ENCODE peak calls at places on chromosomes 11 and 22, in ten cellular contexts. D is non-pigmented ciliary epithelial cell; I is glutamatergic neuron; U is amniotic stem cell; V is GM12892; K is bronchial epithelial cell; H is NCI-H1092; P is ELR; J is effector CD8-positive, alpha-beta T cell; B is ELF-1. C is an unnamed sample.
A peak's percentile ranks its signal among the peaks of the same experiment; 100 is the strongest.

GRCh38 chr11:6608726-6609501 is 3.1 kb downstream of the TAF10 start:
- DNase-seq in K (no peak), U (no peak), H (no peak), P (no peak), B (no peak), J (no peak), V (no peak), D (no peak), I (no peak), C (no peak)

GRCh38 chr11:555500-556174 is 4.9 kb downstream of the LMNTD2 start:
- DNase-seq in V (no peak), U (no peak), H (no peak), K (no peak), B (no peak), D (no peak), P (no peak), J (no peak), I (peak; percentile 52), C (no peak)

GRCh38 chr11:57641426-57641825 is 8.3 kb downstream of the YPEL4 start:
- DNase-seq in I (no peak), B (peak; percentile 55), D (no peak), K (peak; percentile 60), H (no peak), V (no peak), P (peak; percentile 71), U (no peak), J (no peak), C (no peak)

GRCh38 chr22:49229483-49230193 is 598.0 kb downstream of the BRD1 start:
- DNase-seq in B (no peak), H (no peak), P (no peak), D (no peak), J (no peak), U (no peak), I (no peak), V (no peak), K (no peak), C (no peak)

GRCh38 chr11:17991799-17992433 is 20.9 kb downstream of the SERGEF start:
- DNase-seq in I (peak; percentile 48), K (peak; percentile 57), B (no peak), P (peak; percentile 71), J (no peak), H (peak; percentile 38), D (no peak), V (peak; percentile 27), U (no peak), C (no peak)

GRCh38 chr22:25624486-25624885 is 60.0 kb downstream of the GRK3 start:
- DNase-seq in D (no peak), B (no peak), U (no peak), P (no peak), K (no peak), H (no peak), I (no peak), J (no peak), V (no peak), C (no peak)

GRCh38 chr11:1549355-1550330 is 22.4 kb downstream of the DUSP8 start:
- DNase-seq in K (no peak), V (no peak), B (no peak), P (no peak), J (no peak), I (peak; percentile 23), H (no peak), U (no peak), D (no peak), C (no peak)

GRCh38 chr22:46866591-46866990 is 104.1 kb downstream of the TBC1D22A start:
- DNase-seq in K (peak; percentile 80), B (peak; percentile 30), U (peak; percentile 51), H (no peak), P (peak; percentile 92), J (no peak), V (no peak), I (no peak), D (peak; percentile 83), C (no peak)

GRCh38 chr22:42996646-42997365 is 18.1 kb downstream of the PACSIN2 start:
- DNase-seq in K (no peak), B (no peak), V (no peak), I (no peak), P (no peak), H (no peak), U (no peak), J (no peak), D (no peak), C (no peak)

GRCh38 chr22:24225044-24225601 is 19.8 kb downstream of the GGT5 start:
- DNase-seq in B (no peak), U (no peak), K (no peak), J (no peak), H (no peak), I (no peak), P (no peak), D (no peak), V (no peak), C (no peak)

GRCh38 chr22:45889539-45890350 is 87.2 kb downstream of the WNT7B start:
- DNase-seq in J (no peak), I (peak; percentile 13), B (peak; percentile 47), P (no peak), V (no peak), K (no peak), U (no peak), D (no peak), H (no peak), C (peak; percentile 50)

GRCh38 chr11:35927730-35928129 is 16.1 kb upstream of the LDLRAD3 start:
- DNase-seq in K (peak; percentile 97), H (no peak), B (no peak), P (peak; percentile 22), J (no peak), D (no peak), I (no peak), V (no peak), U (no peak), C (peak; percentile 77)

GRCh38 chr11:27857588-27857987 is 157.3 kb upstream of the BDNF start:
- DNase-seq in K (no peak), I (no peak), V (no peak), D (no peak), U (no peak), P (no peak), J (no peak), H (no peak), B (no peak), C (no peak)

GRCh38 chr11:1574256-1575242 is 2.5 kb upstream of the DUSP8 start:
- DNase-seq in H (no peak), P (peak; percentile 51), B (peak; percentile 70), V (peak; percentile 71), U (no peak), K (no peak), D (no peak), I (peak; percentile 81), J (peak; percentile 29), C (peak; percentile 91)

GRCh38 chr11:14336507-14337503 is 22.2 kb downstream of the RRAS2 start:
- DNase-seq in K (peak; percentile 100), I (no peak), B (no peak), V (no peak), D (peak; percentile 93), P (peak; percentile 98), H (no peak), J (no peak), U (peak; percentile 48), C (no peak)

GRCh38 chr11:101030015-101030414 is 99.6 kb downstream of the PGR start:
- DNase-seq in U (no peak), D (peak; percentile 2), I (no peak), K (no peak), H (no peak), P (no peak), J (no peak), B (no peak), V (no peak), C (no peak)

GRCh38 chr22:35648066-35649025 is at the start of gene APOL6:
- DNase-seq in V (no peak), U (no peak), D (peak; percentile 27), B (peak; percentile 50), I (no peak), K (peak; percentile 49), J (peak; percentile 17), H (no peak), P (peak; percentile 81), C (peak; percentile 81)

GRCh38 chr11:1926156-1927031 is 6.9 kb downstream of the TNNT3 start:
- DNase-seq in V (no peak), I (no peak), K (no peak), H (no peak), U (no peak), D (no peak), P (no peak), J (no peak), B (peak; percentile 44), C (no peak)

GRCh38 chr11:129951201-129951882 is 51.3 kb downstream of the PRDM10 start:
- DNase-seq in H (no peak), D (no peak), I (no peak), U (no peak), P (no peak), V (no peak), B (no peak), K (no peak), J (no peak), C (no peak)

GRCh38 chr11:66639066-66639813 is 737 bp downstream of the RBM4 start:
- DNase-seq in H (no peak), K (peak; percentile 38), V (no peak), I (no peak), J (no peak), D (no peak), P (peak; percentile 56), U (no peak), B (no peak), C (no peak)

GRCh38 chr11:78044706-78045105 is 19.0 kb upstream of the THRSP start:
- DNase-seq in B (no peak), U (no peak), H (no peak), V (no peak), I (no peak), P (no peak), D (no peak), K (no peak), J (no peak), C (no peak)

GRCh38 chr11:73852049-73852448 is 24.6 kb downstream of the COA4 start:
- DNase-seq in B (no peak), U (no peak), I (no peak), P (no peak), V (no peak), K (no peak), J (no peak), H (no peak), D (no peak), C (no peak)

GRCh38 chr11:9148727-9149126 is 57.3 kb upstream of the SCUBE2 start:
- DNase-seq in U (no peak), P (no peak), H (no peak), K (peak; percentile 52), B (no peak), I (no peak), V (no peak), J (no peak), D (no peak), C (no peak)

GRCh38 chr11:35163707-35164496 is 24.9 kb downstream of the CD44 start:
- DNase-seq in U (no peak), J (no peak), K (no peak), B (peak; percentile 41), H (no peak), P (no peak), V (no peak), D (no peak), I (no peak), C (no peak)

GRCh38 chr11:4610258-4610935 is 2.4 kb upstream of the TRIM68 start:
- DNase-seq in P (peak; percentile 29), I (no peak), B (no peak), U (no peak), V (no peak), K (no peak), H (no peak), D (no peak), J (no peak), C (no peak)

GRCh38 chr22:44550666-44551491 is 52.8 kb upstream of the RTL6 start:
- DNase-seq in D (peak; percentile 42), I (no peak), B (peak; percentile 52), V (no peak), H (no peak), K (no peak), P (peak; percentile 86), U (no peak), J (no peak), C (no peak)

GRCh38 chr11:7060828-7061227 is 28.0 kb upstream of the RBMXL2 start:
- DNase-seq in I (no peak), B (no peak), J (no peak), H (no peak), P (peak; percentile 68), K (peak; percentile 3), D (no peak), U (no peak), V (no peak), C (no peak)

GRCh38 chr11:12377106-12377823 is at the start of gene PARVA:
- DNase-seq in V (no peak), P (peak; percentile 90), I (peak; percentile 72), B (peak; percentile 90), U (peak; percentile 41), D (no peak), J (no peak), K (peak; percentile 47), H (no peak), C (no peak)

C was measured in spleen.